ENCODE peak calls at places on chromosomes 11 and 22, in eight cellular contexts. Z, L, Y, E, N, M, V and W are unnamed samples.

GRCh38 chr11:123197711-123198110 is 2.7 kb upstream of the CLMP start:
- DNase-seq in Z (no peak), L (no peak), Y (no peak), E (peak; percentile 36), N (peak; percentile 91), M (no peak), V (no peak), W (no peak)

GRCh38 chr11:118621071-118621815 is 13.8 kb downstream of the PHLDB1 start:
- DNase-seq in Z (no peak), L (peak; percentile 92), Y (peak; percentile 94), E (peak; percentile 65), N (peak; percentile 86), M (peak; percentile 73), V (peak; percentile 95), W (peak; percentile 94)

GRCh38 chr11:102760355-102761035 is 19.9 kb downstream of the MMP10 start:
- DNase-seq in Z (no peak), L (no peak), Y (no peak), E (peak; percentile 94), N (peak; percentile 97), M (peak; percentile 42), V (no peak), W (no peak)

GRCh38 chr11:16511109-16511806 is 154.9 kb upstream of the SOX6 start:
- DNase-seq in Z (no peak), L (no peak), Y (no peak), E (no peak), N (peak; percentile 53), M (peak; percentile 18), V (peak; percentile 30), W (no peak)

GRCh38 chr11:129192150-129192549 is at the start of gene ARHGAP32:
- DNase-seq in Z (no peak), L (no peak), Y (no peak), E (no peak), N (no peak), M (no peak), V (no peak), W (no peak)

GRCh38 chr11:126129681-126130671 is 67.3 kb upstream of the CDON start:
- DNase-seq in Z (no peak), L (no peak), Y (no peak), E (no peak), N (no peak), M (no peak), V (no peak), W (no peak)

GRCh38 chr11:86443415-86443814 is 68.7 kb downstream of the CCDC81 start:
- DNase-seq in Z (no peak), L (no peak), Y (no peak), E (no peak), N (no peak), M (no peak), V (no peak), W (no peak)

GRCh38 chr11:75406338-75406777 is 7.0 kb downstream of the RPS3 start:
- DNase-seq in Z (no peak), L (no peak), Y (no peak), E (no peak), N (peak; percentile 44), M (no peak), V (no peak), W (no peak)

GRCh38 chr11:57277845-57278720 is 41.0 kb upstream of the APLNR start:
- DNase-seq in Z (no peak), L (peak; percentile 58), Y (peak; percentile 91), E (peak; percentile 22), N (peak; percentile 90), M (peak; percentile 40), V (peak; percentile 46), W (peak; percentile 82)

GRCh38 chr11:9351956-9352355 is 32.5 kb upstream of the IPO7 start:
- DNase-seq in Z (no peak), L (no peak), Y (no peak), E (no peak), N (peak; percentile 26), M (no peak), V (no peak), W (no peak)

GRCh38 chr11:3954448-3955298 is 99.2 kb downstream of the STIM1 start:
- DNase-seq in Z (no peak), L (no peak), Y (no peak), E (peak; percentile 54), N (peak; percentile 60), M (no peak), V (no peak), W (no peak)

GRCh38 chr22:45717787-45718186 is 46.2 kb downstream of the ATXN10 start:
- DNase-seq in Z (no peak), L (no peak), Y (no peak), E (peak; percentile 67), N (peak; percentile 67), M (peak; percentile 41), V (no peak), W (no peak)

GRCh38 chr11:69113646-69114340 is 41.9 kb upstream of the SMIM38 start:
- DNase-seq in Z (no peak), L (no peak), Y (no peak), E (no peak), N (no peak), M (no peak), V (no peak), W (no peak)

GRCh38 chr11:93031386-93031785 is 61.9 kb downstream of the MTNR1B start:
- DNase-seq in Z (no peak), L (no peak), Y (no peak), E (peak; percentile 17), N (peak; percentile 56), M (peak; percentile 95), V (no peak), W (no peak)

GRCh38 chr11:30387891-30388861 is 65.3 kb downstream of the ARL14EP start:
- DNase-seq in Z (no peak), L (no peak), Y (no peak), E (no peak), N (no peak), M (no peak), V (no peak), W (no peak)

GRCh38 chr22:44407404-44408226 is 90.4 kb downstream of the RTL6 start:
- DNase-seq in Z (no peak), L (no peak), Y (no peak), E (no peak), N (no peak), M (peak; percentile 55), V (no peak), W (no peak)

GRCh38 chr22:40193429-40194421 is 16.0 kb downstream of the TNRC6B start:
- DNase-seq in Z (no peak), L (no peak), Y (peak; percentile 48), E (no peak), N (peak; percentile 49), M (no peak), V (no peak), W (no peak)